ENCODE peak calls at places on chromosomes 1 and 21, in five cellular contexts. L is fibroblast of the aortic adventitia; M is brain microvascular endothelial cell; W is psoas muscle; C is CD4-positive, alpha-beta T cell. K is an unnamed sample.
A peak's percentile ranks its signal among the peaks of the same experiment; 100 is the strongest.

GRCh38 chr1:103218369-103218768 is 110.0 kb upstream of the COL11A1 start:
- DNase-seq in L (no peak), M (no peak), W (no peak), C (no peak), K (no peak)

GRCh38 chr1:198913667-198914066 is 274.8 kb downstream of the PTPRC start:
- DNase-seq in L (peak; percentile 62), M (no peak), W (no peak), C (no peak), K (no peak)

GRCh38 chr1:39754906-39755504 is 16.1 kb downstream of the OXCT2 start:
- DNase-seq in L (no peak), M (no peak), W (no peak), C (no peak), K (peak; percentile 17)

GRCh38 chr1:154935749-154936415 is 637 bp downstream of the PMVK start:
- DNase-seq in L (no peak), M (no peak), W (no peak), C (no peak), K (no peak)

GRCh38 chr1:159205225-159205624 is 550 bp downstream of the ACKR1 start:
- DNase-seq in L (no peak), M (no peak), W (no peak), C (no peak), K (no peak)

GRCh38 chr1:47225430-47226100 is 6.5 kb downstream of the TAL1 start:
- DNase-seq in L (no peak), M (no peak), W (no peak), C (no peak), K (no peak)

GRCh38 chr1:79391896-79392295 is 385.4 kb upstream of the ADGRL4 start:
- DNase-seq in L (no peak), M (no peak), W (no peak), C (no peak), K (no peak)

GRCh38 chr1:14027099-14027498 is 327.1 kb downstream of the PRDM2 start:
- DNase-seq in L (no peak), M (no peak), W (no peak), C (no peak), K (no peak)

GRCh38 chr1:246428542-246429308 is 78.4 kb downstream of the SMYD3 start:
- DNase-seq in L (peak; percentile 77), M (peak; percentile 93), W (no peak), C (no peak), K (peak; percentile 96)

GRCh38 chr1:76336951-76337371 is 262.4 kb downstream of the ST6GALNAC3 start:
- DNase-seq in L (peak; percentile 73), M (peak; percentile 86), W (peak; percentile 30), C (no peak), K (peak; percentile 92)

GRCh38 chr1:19251305-19252196 is at the start of the genes EMC1 and MRTO4:
- DNase-seq in L (peak; percentile 72), M (peak; percentile 80), W (peak; percentile 91), C (peak; percentile 85), K (peak; percentile 80)

GRCh38 chr1:224928906-224929305 is 569 bp upstream of the DNAH14 start:
- DNase-seq in L (no peak), M (no peak), W (no peak), C (no peak), K (no peak)

GRCh38 chr1:207811920-207812720 is 60.3 kb downstream of the CD46 start:
- DNase-seq in L (peak; percentile 27), M (no peak), W (peak; percentile 79), C (no peak), K (no peak)

DNA sequence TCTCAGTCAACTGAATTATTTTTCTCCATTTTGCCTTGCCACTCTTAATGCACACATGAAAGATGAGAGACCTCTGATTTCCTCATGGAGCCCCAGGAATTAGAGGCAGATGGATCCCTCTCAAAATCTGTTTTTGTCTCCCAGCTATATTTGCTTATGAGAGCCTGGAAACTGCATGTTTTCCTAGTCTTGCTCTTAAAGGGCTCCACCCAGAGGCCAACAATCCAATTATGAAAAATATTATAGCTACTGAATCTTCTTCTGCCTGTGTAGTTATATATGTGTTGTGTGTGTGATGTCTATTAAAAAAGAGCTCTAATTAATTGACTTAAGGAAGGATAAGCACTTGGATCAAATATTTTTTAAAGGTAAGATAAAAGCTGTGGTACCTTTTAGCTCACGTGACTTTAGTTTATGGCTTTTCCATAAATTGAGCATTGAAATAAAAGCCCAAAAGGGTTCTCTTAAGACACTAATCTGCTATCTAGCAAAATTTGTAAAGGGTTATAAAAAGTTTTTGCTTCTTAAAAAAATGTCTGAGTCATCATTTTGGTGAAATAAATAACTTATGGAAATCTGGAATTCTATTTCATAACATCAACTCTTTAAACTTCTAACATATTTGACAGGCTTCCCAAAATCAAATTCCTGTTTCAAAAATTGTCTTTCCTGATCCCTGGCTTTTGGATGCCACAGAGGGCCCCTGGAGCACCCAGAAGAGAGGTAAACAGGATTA is 31.2 kb upstream of the TSPEAR start:
- DNase-seq in L (peak; percentile 20), M (no peak), W (no peak), C (no peak), K (no peak)
- TF ChIP-seq CTCF in L (peak; percentile 32), M (peak; percentile 43), W (no peak), C (peak; percentile 55), K (peak; percentile 31)

GRCh38 chr1:94285026-94285654 is 47.8 kb upstream of the ARHGAP29 start:
- DNase-seq in L (no peak), M (peak; percentile 45), W (no peak), C (no peak), K (no peak)
- TF ChIP-seq CTCF in L (no peak), M (no peak), W (no peak), C (no peak), K (no peak)

GRCh38 chr1:152585586-152585985 is 5.3 kb upstream of the LCE3D start:
- DNase-seq in L (no peak), M (no peak), W (no peak), C (no peak), K (no peak)
- TF ChIP-seq CTCF in L (no peak), M (no peak), W (no peak), C (no peak), K (no peak)

DNA sequence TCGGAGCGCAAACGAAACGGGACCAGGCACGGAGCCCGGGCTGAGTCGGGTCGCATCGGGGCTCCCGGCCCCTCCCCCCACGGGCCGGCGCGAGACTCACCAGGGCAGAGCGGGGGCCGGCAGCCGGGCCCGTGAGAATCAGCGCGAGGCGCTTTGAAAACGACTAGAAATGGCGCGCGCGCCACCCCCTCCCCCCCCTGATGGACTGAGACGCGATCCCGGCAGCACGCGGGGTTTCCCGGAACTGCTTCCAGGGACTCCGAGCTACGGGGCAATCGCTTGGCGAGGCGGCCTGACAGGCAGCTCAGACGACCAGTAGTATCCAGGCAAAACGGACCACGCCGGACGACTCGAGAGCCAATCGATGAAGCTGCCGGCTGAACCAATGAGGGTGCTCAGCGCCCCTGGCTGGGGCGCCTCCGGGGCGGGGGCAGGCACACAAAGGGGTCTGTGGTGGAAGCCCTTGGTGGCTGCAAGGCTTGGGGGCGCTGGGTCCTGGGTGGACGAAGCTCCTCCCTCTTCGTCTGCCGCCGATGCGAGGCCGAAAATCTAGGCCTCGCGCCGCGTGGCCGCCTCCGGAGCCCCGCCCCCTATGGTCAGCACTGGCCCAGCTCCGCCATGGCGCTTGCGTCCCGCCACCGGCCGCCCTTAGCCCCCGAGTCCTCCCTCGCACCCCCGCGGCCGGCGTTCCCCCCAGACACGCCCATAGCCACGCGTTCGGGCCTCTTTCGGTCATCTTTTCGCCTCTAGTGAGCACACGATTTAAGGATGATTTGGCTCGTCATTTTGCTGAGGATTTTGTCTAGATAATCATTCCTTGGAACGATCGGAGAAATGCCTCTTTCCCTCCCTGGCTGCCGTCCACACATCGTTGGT is at the start of gene HNRNPR:
- DNase-seq in L (peak; percentile 100), M (peak; percentile 100), W (peak; percentile 100), C (peak; percentile 98), K (peak; percentile 100)
- TF ChIP-seq CTCF in L (no peak), M (no peak), W (peak; percentile 9), C (peak; percentile 11), K (no peak)

DNA sequence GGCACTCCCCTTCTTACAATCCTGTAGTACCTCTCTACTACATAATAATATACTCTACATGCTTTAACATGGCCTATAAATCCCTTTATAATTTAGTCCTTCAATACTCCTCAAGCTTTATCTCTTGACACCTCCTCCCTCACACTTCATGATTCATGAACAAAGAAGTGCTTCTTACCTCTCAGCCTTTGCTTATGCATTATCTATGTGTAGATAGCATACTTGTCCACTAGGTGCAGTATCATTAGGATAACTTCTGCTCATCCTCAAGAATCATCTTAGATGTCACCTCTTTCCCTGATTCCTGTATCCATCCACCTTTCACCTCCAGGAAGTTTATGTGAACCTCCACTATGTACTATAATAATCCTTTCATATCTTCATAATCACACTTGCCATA is 74.4 kb downstream of the COL24A1 start:
- DNase-seq in L (no peak), M (no peak), W (no peak), C (no peak), K (no peak)
- TF ChIP-seq CTCF in L (no peak), M (no peak), W (no peak), C (no peak), K (peak; percentile 38)

GRCh38 chr1:50047916-50048694 is 24.4 kb upstream of the AGBL4 start:
- DNase-seq in L (no peak), M (no peak), W (no peak), C (no peak), K (no peak)
- TF ChIP-seq CTCF in L (no peak), M (peak; percentile 33), W (no peak), C (no peak), K (peak; percentile 33)

GRCh38 chr21:41065539-41065938 is 102.4 kb upstream of the BACE2 start:
- DNase-seq in L (no peak), M (no peak), W (no peak), C (no peak), K (no peak)

GRCh38 chr21:41066086-41066938 is 101.6 kb upstream of the BACE2 start:
- DNase-seq in L (no peak), M (no peak), W (no peak), C (no peak), K (no peak)

GRCh38 chr21:41068411-41069304 is 99.3 kb upstream of the BACE2 start:
- DNase-seq in L (peak; percentile 17), M (peak; percentile 33), W (peak; percentile 79), C (peak; percentile 37), K (peak; percentile 58)

GRCh38 chr21:41071410-41071809 is 96.5 kb upstream of the BACE2 start:
- DNase-seq in L (no peak), M (no peak), W (no peak), C (no peak), K (no peak)

GRCh38 chr21:41069305-41069642 is 98.7 kb upstream of the BACE2 start:
- DNase-seq in L (no peak), M (no peak), W (no peak), C (no peak), K (no peak)
- TF ChIP-seq CTCF in L (no peak), M (no peak), W (no peak), C (peak; percentile 41), K (no peak)